ENCODE peak calls at places on chromosomes 16 and 17, in five cellular contexts. One of them, this sample, is unnamed.

GRCh38 chr16:89695086-89695874 is 6.2 kb downstream of the SPATA2L start:
- DNase-seq in SK-N-SH: peak
- DNase-seq in K562: no peak
- DNase-seq in HepG2: peak
- DNase-seq in GM12878: no peak
- DNase-seq in this sample: no peak

GRCh38 chr16:48433116-48433848 is 48.1 kb upstream of the SIAH1 start:
- DNase-seq in SK-N-SH: no peak
- DNase-seq in K562: no peak
- DNase-seq in HepG2: no peak
- DNase-seq in GM12878: no peak
- DNase-seq in this sample: peak

GRCh38 chr16:314351-314750 is 31.4 kb downstream of the PDIA2 start:
- DNase-seq in SK-N-SH: no peak
- DNase-seq in K562: no peak
- DNase-seq in HepG2: no peak
- DNase-seq in GM12878: no peak
- DNase-seq in this sample: no peak

GRCh38 chr17:73089918-73090317 is 2.6 kb downstream of the SLC39A11 start:
- DNase-seq in SK-N-SH: no peak
- DNase-seq in K562: no peak
- DNase-seq in HepG2: peak
- DNase-seq in GM12878: no peak
- DNase-seq in this sample: no peak

GRCh38 chr16:27690604-27691003 is 140.7 kb downstream of the KATNIP start:
- DNase-seq in SK-N-SH: no peak
- DNase-seq in K562: peak
- DNase-seq in HepG2: peak
- DNase-seq in GM12878: no peak
- DNase-seq in this sample: peak

GRCh38 chr17:9982159-9982558 is 77.1 kb upstream of the RCVRN start:
- DNase-seq in SK-N-SH: no peak
- DNase-seq in K562: peak
- DNase-seq in HepG2: peak
- DNase-seq in GM12878: no peak
- DNase-seq in this sample: peak

GRCh38 chr16:77191259-77191969 is 424 bp downstream of the MON1B start:
- DNase-seq in SK-N-SH: peak
- DNase-seq in K562: peak
- DNase-seq in HepG2: no peak
- DNase-seq in GM12878: no peak
- DNase-seq in this sample: peak

GRCh38 chr17:19021622-19022083 is 17.1 kb upstream of the FAM83G start:
- DNase-seq in SK-N-SH: no peak
- DNase-seq in K562: peak
- DNase-seq in HepG2: no peak
- DNase-seq in GM12878: no peak
- DNase-seq in this sample: no peak

GRCh38 chr16:20073203-20074088 is at the start of gene GPR139:
- DNase-seq in SK-N-SH: peak
- DNase-seq in K562: no peak
- DNase-seq in HepG2: no peak
- DNase-seq in GM12878: no peak
- DNase-seq in this sample: no peak

GRCh38 chr17:28503420-28503819 is 2.7 kb upstream of the FOXN1 start:
- DNase-seq in SK-N-SH: no peak
- DNase-seq in K562: no peak
- DNase-seq in HepG2: no peak
- DNase-seq in GM12878: no peak
- DNase-seq in this sample: no peak

GRCh38 chr16:70749681-70750601 is 51.0 kb downstream of the VAC14 start:
- DNase-seq in SK-N-SH: peak
- DNase-seq in K562: peak
- DNase-seq in HepG2: no peak
- DNase-seq in GM12878: no peak
- DNase-seq in this sample: no peak

GRCh38 chr17:40178021-40178601 is 841 bp downstream of the RAPGEFL1 start:
- DNase-seq in SK-N-SH: no peak
- DNase-seq in K562: peak
- DNase-seq in HepG2: no peak
- DNase-seq in GM12878: no peak
- DNase-seq in this sample: no peak

GRCh38 chr17:3669548-3669947 is 936 bp downstream of the EMC6 start:
- DNase-seq in SK-N-SH: no peak
- DNase-seq in K562: no peak
- DNase-seq in HepG2: no peak
- DNase-seq in GM12878: no peak
- DNase-seq in this sample: no peak

GRCh38 chr16:28313587-28313986 is 21.3 kb downstream of the SBK1 start:
- DNase-seq in SK-N-SH: no peak
- DNase-seq in K562: no peak
- DNase-seq in HepG2: no peak
- DNase-seq in GM12878: no peak
- DNase-seq in this sample: no peak

GRCh38 chr17:40023590-40024292 is 8.5 kb downstream of the CSF3 start:
- DNase-seq in SK-N-SH: no peak
- DNase-seq in K562: no peak
- DNase-seq in HepG2: no peak
- DNase-seq in GM12878: no peak
- DNase-seq in this sample: no peak

GRCh38 chr16:16991711-16992110 is 479.0 kb downstream of the XYLT1 start:
- DNase-seq in SK-N-SH: no peak
- DNase-seq in K562: no peak
- DNase-seq in HepG2: no peak
- DNase-seq in GM12878: no peak
- DNase-seq in this sample: no peak

GRCh38 chr17:9968881-9969280 is 63.8 kb upstream of the RCVRN start:
- DNase-seq in SK-N-SH: no peak
- DNase-seq in K562: no peak
- DNase-seq in HepG2: no peak
- DNase-seq in GM12878: no peak
- DNase-seq in this sample: no peak

GRCh38 chr17:79979201-79979840 is 56.4 kb downstream of the TBC1D16 start:
- DNase-seq in SK-N-SH: peak
- DNase-seq in K562: no peak
- DNase-seq in HepG2: no peak
- DNase-seq in GM12878: no peak
- DNase-seq in this sample: no peak

GRCh38 chr17:50931003-50931878 is 65.1 kb upstream of the TOB1 start:
- DNase-seq in SK-N-SH: peak
- DNase-seq in K562: peak
- DNase-seq in HepG2: peak
- DNase-seq in GM12878: no peak
- DNase-seq in this sample: peak

GRCh38 chr17:50271173-50271750 is 3.0 kb upstream of the TMEM92 start:
- DNase-seq in SK-N-SH: no peak
- DNase-seq in K562: no peak
- DNase-seq in HepG2: no peak
- DNase-seq in GM12878: no peak
- DNase-seq in this sample: no peak

GRCh38 chr17:78271419-78272160 is 40.2 kb downstream of the TMEM235 start:
- DNase-seq in SK-N-SH: no peak
- DNase-seq in K562: peak
- DNase-seq in HepG2: no peak
- DNase-seq in GM12878: no peak
- DNase-seq in this sample: no peak

GRCh38 chr16:593807-594206 is 3.9 kb downstream of the RAB40C start:
- DNase-seq in SK-N-SH: no peak
- DNase-seq in K562: no peak
- DNase-seq in HepG2: no peak
- DNase-seq in GM12878: no peak
- DNase-seq in this sample: no peak

GRCh38 chr17:1398028-1398427 is 2.0 kb downstream of the YWHAE start:
- DNase-seq in SK-N-SH: no peak
- DNase-seq in K562: no peak
- DNase-seq in HepG2: no peak
- DNase-seq in GM12878: no peak
- DNase-seq in this sample: no peak

GRCh38 chr17:16974569-16975265 is 2.8 kb upstream of the TNFRSF13B start:
- DNase-seq in SK-N-SH: no peak
- DNase-seq in K562: no peak
- DNase-seq in HepG2: no peak
- DNase-seq in GM12878: no peak
- DNase-seq in this sample: no peak

GRCh38 chr17:18038861-18039534 is at the start of the genes ATPAF2 and GID4:
- DNase-seq in SK-N-SH: peak
- DNase-seq in K562: peak
- DNase-seq in HepG2: peak
- DNase-seq in GM12878: peak
- DNase-seq in this sample: peak

GRCh38 chr16:48531011-48531962 is 78.7 kb downstream of the N4BP1 start:
- DNase-seq in SK-N-SH: peak
- DNase-seq in K562: no peak
- DNase-seq in HepG2: no peak
- DNase-seq in GM12878: no peak
- DNase-seq in this sample: no peak

GRCh38 chr16:53626161-53626560 is 77.5 kb downstream of the RPGRIP1L start:
- DNase-seq in SK-N-SH: no peak
- DNase-seq in K562: no peak
- DNase-seq in HepG2: no peak
- DNase-seq in GM12878: no peak
- DNase-seq in this sample: no peak

GRCh38 chr17:57597531-57598453 is 147.3 kb downstream of the CCDC182 start:
- DNase-seq in SK-N-SH: peak
- DNase-seq in K562: peak
- DNase-seq in HepG2: peak
- DNase-seq in GM12878: no peak
- DNase-seq in this sample: peak

GRCh38 chr17:75317671-75318070 is 28.4 kb upstream of the SLC25A19 start:
- DNase-seq in SK-N-SH: no peak
- DNase-seq in K562: peak
- DNase-seq in HepG2: no peak
- DNase-seq in GM12878: no peak
- DNase-seq in this sample: no peak

GRCh38 chr17:8073627-8074485 is 13.7 kb downstream of the ALOX12B start:
- DNase-seq in SK-N-SH: peak
- DNase-seq in K562: peak
- DNase-seq in HepG2: peak
- DNase-seq in GM12878: no peak
- DNase-seq in this sample: no peak

GRCh38 chr17:77229786-77230435 is 89.1 kb downstream of the SEC14L1 start:
- DNase-seq in SK-N-SH: no peak
- DNase-seq in K562: no peak
- DNase-seq in HepG2: no peak
- DNase-seq in GM12878: no peak
- DNase-seq in this sample: no peak

GRCh38 chr17:30427611-30428010 is 48.9 kb downstream of the CPD start:
- DNase-seq in SK-N-SH: no peak
- DNase-seq in K562: no peak
- DNase-seq in HepG2: no peak
- DNase-seq in GM12878: no peak
- DNase-seq in this sample: no peak

GRCh38 chr16:19765860-19766553 is 47.9 kb downstream of the IQCK start:
- DNase-seq in SK-N-SH: no peak
- DNase-seq in K562: no peak
- DNase-seq in HepG2: no peak
- DNase-seq in GM12878: no peak
- DNase-seq in this sample: peak

GRCh38 chr17:16491131-16491702 is 776 bp downstream of the LRRC75A start:
- DNase-seq in SK-N-SH: peak
- DNase-seq in K562: no peak
- DNase-seq in HepG2: no peak
- DNase-seq in GM12878: no peak
- DNase-seq in this sample: no peak

GRCh38 chr17:47203984-47204721 is 5.0 kb upstream of the MYL4 start:
- DNase-seq in SK-N-SH: no peak
- DNase-seq in K562: no peak
- DNase-seq in HepG2: no peak
- DNase-seq in GM12878: no peak
- DNase-seq in this sample: no peak
- TF ChIP-seq GABPA in SK-N-SH: no peak
- TF ChIP-seq GABPA in K562: no peak
- TF ChIP-seq GABPA in HepG2: no peak
- TF ChIP-seq GABPA in GM12878: no peak
- TF ChIP-seq GABPA in this sample: no peak

GRCh38 chr17:309361-309888 is 43.2 kb downstream of the RPH3AL start:
- DNase-seq in SK-N-SH: peak
- DNase-seq in K562: peak
- DNase-seq in HepG2: peak
- DNase-seq in GM12878: no peak
- DNase-seq in this sample: peak
- TF ChIP-seq CTCF in SK-N-SH: no peak
- TF ChIP-seq CTCF in K562: peak
- TF ChIP-seq CTCF in HepG2: peak
- TF ChIP-seq CTCF in GM12878: peak
- TF ChIP-seq CTCF in this sample: peak

GRCh38 chr16:57647136-57647875 is 18.9 kb downstream of the ADGRG1 start:
- DNase-seq in SK-N-SH: no peak
- DNase-seq in K562: no peak
- DNase-seq in HepG2: no peak
- DNase-seq in GM12878: no peak
- DNase-seq in this sample: no peak

GRCh38 chr16:57646388-57647039 is 18.1 kb downstream of the ADGRG1 start:
- DNase-seq in SK-N-SH: no peak
- DNase-seq in K562: no peak
- DNase-seq in HepG2: no peak
- DNase-seq in GM12878: no peak
- DNase-seq in this sample: no peak

GRCh38 chr16:57644383-57645014 is 16.1 kb downstream of the ADGRG1 start:
- DNase-seq in SK-N-SH: no peak
- DNase-seq in K562: no peak
- DNase-seq in HepG2: no peak
- DNase-seq in GM12878: no peak
- DNase-seq in this sample: no peak

GRCh38 chr16:57643902-57644301 is 15.5 kb downstream of the ADGRG1 start:
- DNase-seq in SK-N-SH: no peak
- DNase-seq in K562: no peak
- DNase-seq in HepG2: no peak
- DNase-seq in GM12878: no peak
- DNase-seq in this sample: no peak

DNA sequence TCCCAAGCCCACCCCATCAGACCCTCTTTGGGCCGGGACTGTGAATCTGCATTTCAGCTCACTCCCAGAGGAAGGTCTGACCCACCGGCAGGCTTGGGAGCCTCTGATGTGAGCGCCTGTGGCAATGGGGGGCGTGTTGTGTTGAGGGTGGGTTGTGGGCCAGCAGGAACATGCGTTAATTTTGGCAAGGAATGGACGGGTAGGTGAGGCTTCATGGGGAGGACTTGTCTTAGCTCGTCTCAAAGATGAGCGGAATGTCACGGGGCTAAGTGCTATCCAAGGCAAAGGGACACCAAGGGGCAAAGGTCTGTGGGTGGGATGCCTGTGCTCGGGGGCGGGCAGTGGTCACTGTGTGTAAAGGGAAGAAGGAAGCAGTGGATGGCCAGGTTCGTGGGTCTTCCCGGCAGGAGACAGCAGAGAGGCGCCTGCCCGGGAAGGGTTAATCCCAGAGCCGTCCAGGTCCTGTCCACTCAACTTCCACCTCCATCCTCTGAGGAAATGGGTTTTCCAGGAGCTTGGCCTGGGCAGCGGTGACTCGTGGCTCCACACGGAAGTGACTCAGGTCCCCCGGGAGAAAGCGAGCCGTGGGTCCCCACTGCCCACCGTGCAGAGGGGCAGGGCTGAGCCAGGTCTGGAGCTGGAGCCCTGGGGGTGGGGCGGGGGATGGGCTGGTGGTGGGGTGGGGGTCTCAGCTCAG is 17.4 kb downstream of the ADGRG1 start:
- DNase-seq in SK-N-SH: no peak
- DNase-seq in K562: no peak
- DNase-seq in HepG2: no peak
- DNase-seq in GM12878: no peak
- DNase-seq in this sample: no peak
- TF ChIP-seq REST in SK-N-SH: no peak
- TF ChIP-seq REST in K562: no peak
- TF ChIP-seq REST in HepG2: no peak
- TF ChIP-seq REST in GM12878: no peak
- TF ChIP-seq REST in this sample: no peak

GRCh38 chr17:41959336-41960095 is 7.1 kb upstream of the CNP start:
- DNase-seq in SK-N-SH: peak
- DNase-seq in K562: peak
- DNase-seq in HepG2: peak
- DNase-seq in GM12878: no peak
- DNase-seq in this sample: peak
- TF ChIP-seq GABPA in SK-N-SH: no peak
- TF ChIP-seq GABPA in K562: no peak
- TF ChIP-seq GABPA in HepG2: no peak
- TF ChIP-seq GABPA in GM12878: no peak
- TF ChIP-seq GABPA in this sample: no peak

This sample was measured in HL-60.